ENCODE peak calls at places on chromosomes 4 and X, in five cellular contexts. V is HCT116, A is neural progenitor cell, D is H9, E is endothelial cell of umbilical vein. Y is an unnamed sample.

GRCh38 chrX:116824785-116825184 is 362.0 kb upstream of the CT83 start:
- DNase-seq in V (no peak), A (peak), D (no peak), E (no peak), Y (no peak)

GRCh38 chr4:37994569-37994968 is 34.4 kb downstream of the PTTG2 start:
- DNase-seq in V (no peak), D (no peak), E (no peak), A (peak), Y (no peak)

GRCh38 chr4:147313114-147313513 is 167.8 kb upstream of the EDNRA start:
- DNase-seq in E (no peak), A (no peak), D (no peak), V (no peak), Y (no peak)

GRCh38 chr4:110231869-110232268 is 33.5 kb upstream of the ELOVL6 start:
- DNase-seq in E (no peak), D (no peak), A (no peak), V (no peak), Y (peak)

GRCh38 chr4:38071801-38072567 is 111.8 kb downstream of the PTTG2 start:
- DNase-seq in V (no peak), D (no peak), E (no peak), A (no peak), Y (no peak)

GRCh38 chr4:80142396-80143304 is 54.7 kb upstream of the PRDM8 start:
- DNase-seq in A (no peak), D (no peak), E (peak), V (no peak), Y (no peak)

GRCh38 chr4:174217273-174218126 is 66.0 kb downstream of the FBXO8 start:
- DNase-seq in V (no peak), D (no peak), E (no peak), A (peak), Y (peak)

GRCh38 chrX:12494400-12495138 is 296.6 kb upstream of the PRPS2 start:
- DNase-seq in D (no peak), A (no peak), E (no peak), V (no peak), Y (no peak)

GRCh38 chr4:151753056-151753455 is 7.8 kb downstream of the GATB start:
- DNase-seq in E (no peak), D (no peak), A (no peak), V (no peak), Y (peak)

GRCh38 chrX:23901805-23902204 is 5.9 kb downstream of the APOO start:
- DNase-seq in A (peak), E (peak), D (peak), V (peak), Y (peak)

GRCh38 chr4:1003271-1004070 is 8.0 kb upstream of the FGFRL1 start:
- DNase-seq in A (peak), V (no peak), E (no peak), D (no peak), Y (no peak)

GRCh38 chr4:74032064-74032463 is 6.4 kb downstream of the CXCL3 start:
- DNase-seq in A (no peak), V (no peak), E (peak), D (no peak), Y (no peak)

GRCh38 chr4:76716658-76717057 is 181.3 kb downstream of the SOWAHB start:
- DNase-seq in A (no peak), D (no peak), E (no peak), V (no peak), Y (no peak)

GRCh38 chrX:103437147-103437873 is 61.0 kb downstream of the BEX3 start:
- DNase-seq in A (no peak), E (no peak), V (no peak), D (no peak), Y (no peak)

GRCh38 chrX:10656214-10656613 is 35.8 kb upstream of the MID1 start:
- DNase-seq in E (no peak), D (no peak), A (no peak), V (no peak), Y (no peak)

GRCh38 chr4:136241221-136241986 is 1290.9 kb downstream of the PCDH18 start:
- DNase-seq in A (peak), E (no peak), V (no peak), D (no peak), Y (peak)

GRCh38 chr4:71004281-71004851 is 10.9 kb downstream of the DCK start:
- DNase-seq in A (peak), D (peak), E (no peak), V (no peak), Y (no peak)

GRCh38 chrX:87621697-87622096 is 104.1 kb downstream of the KLHL4 start:
- DNase-seq in V (no peak), D (no peak), A (no peak), E (peak), Y (no peak)

GRCh38 chr4:109912706-109913621 is at the start of gene EGF:
- DNase-seq in V (no peak), A (peak), E (no peak), D (no peak), Y (peak)

GRCh38 chrX:107823456-107823855 is 2.2 kb upstream of the MID2 start:
- DNase-seq in A (no peak), E (peak), V (no peak), D (no peak), Y (peak)

GRCh38 chr4:27692098-27692679 is 831.5 kb downstream of the STIM2 start:
- DNase-seq in V (peak), E (peak), D (peak), A (peak), Y (peak)

GRCh38 chrX:154534526-154535322 is 11.9 kb downstream of the G6PD start:
- DNase-seq in V (peak), D (peak), E (peak), A (peak), Y (peak)
- H3K9ac ChIP-seq in V (peak), D (no peak), E (no peak), A (no peak), Y (no peak)

GRCh38 chrX:70289793-70290770 is at the start of the genes KIF4A and PDZD11:
- DNase-seq in A (peak), V (peak), E (peak), D (peak), Y (peak)

GRCh38 chrX:70289168-70289792 is 447 bp downstream of the PDZD11 start:
- DNase-seq in V (no peak), A (no peak), E (no peak), D (no peak), Y (no peak)

GRCh38 chrX:70292788-70293187 is 2.9 kb downstream of the KIF4A start:
- DNase-seq in D (no peak), E (peak), A (no peak), V (no peak), Y (no peak)

GRCh38 chrX:70293621-70294020 is 3.7 kb downstream of the KIF4A start:
- DNase-seq in V (no peak), D (no peak), A (no peak), E (no peak), Y (peak)
- H3K9ac ChIP-seq in V (no peak), D (no peak), A (no peak), E (no peak), Y (no peak)

GRCh38 chr4:106312377-106312776 is 3.6 kb downstream of the TBCK start:
- DNase-seq in E (no peak), V (no peak), D (no peak), A (no peak), Y (no peak)
- H3K9ac ChIP-seq in E (no peak), V (no peak), D (no peak), A (no peak), Y (no peak)

GRCh38 chr4:121697626-121698025 is 846 bp upstream of the ANXA5 start:
- DNase-seq in A (no peak), V (no peak), D (no peak), E (no peak), Y (no peak)

GRCh38 chr4:121696641-121697461 is at the start of gene ANXA5:
- DNase-seq in E (peak), V (peak), D (peak), A (peak), Y (peak)

GRCh38 chr4:121693450-121693849 is 3.3 kb downstream of the ANXA5 start:
- DNase-seq in V (no peak), E (no peak), A (no peak), D (no peak), Y (no peak)

GRCh38 chr4:121698119-121698732 is 1.4 kb upstream of the ANXA5 start:
- DNase-seq in A (no peak), V (no peak), E (no peak), D (no peak), Y (no peak)

GRCh38 chr4:121696140-121696640 is 590 bp downstream of the ANXA5 start:
- DNase-seq in V (no peak), E (peak), A (peak), D (no peak), Y (peak)
- H3K9ac ChIP-seq in V (peak), E (peak), A (peak), D (peak), Y (peak)

GRCh38 chrX:149858592-149858991 is 22.4 kb upstream of the MAGEA8 start:
- DNase-seq in E (no peak), V (no peak), A (no peak), D (no peak), Y (no peak)

GRCh38 chrX:149865390-149865789 is 15.6 kb upstream of the MAGEA8 start:
- DNase-seq in V (no peak), E (no peak), A (no peak), D (no peak), Y (no peak)

DNA sequence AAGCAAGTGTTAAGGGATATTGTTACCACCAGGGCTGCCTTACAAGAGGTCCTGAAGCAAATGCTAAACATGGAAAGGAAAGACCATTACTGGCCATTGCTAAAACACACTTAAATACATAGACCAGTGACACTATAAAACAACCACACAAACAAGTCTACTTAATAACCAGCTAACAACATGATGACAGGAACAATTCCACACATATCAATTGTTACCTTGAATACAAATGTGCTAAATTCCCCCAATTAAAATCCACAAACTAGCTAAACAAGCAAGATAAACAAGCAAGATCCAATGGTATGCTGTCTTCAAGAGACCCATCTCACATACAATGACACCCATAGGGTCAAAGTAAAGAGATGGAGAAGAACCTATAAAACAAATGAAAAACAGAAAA is 20.5 kb upstream of the MAGEA8 start:
- DNase-seq in D (no peak), A (no peak), V (no peak), E (no peak), Y (no peak)
- H3K9ac ChIP-seq in D (no peak), A (no peak), V (no peak), E (no peak), Y (no peak)

DNA sequence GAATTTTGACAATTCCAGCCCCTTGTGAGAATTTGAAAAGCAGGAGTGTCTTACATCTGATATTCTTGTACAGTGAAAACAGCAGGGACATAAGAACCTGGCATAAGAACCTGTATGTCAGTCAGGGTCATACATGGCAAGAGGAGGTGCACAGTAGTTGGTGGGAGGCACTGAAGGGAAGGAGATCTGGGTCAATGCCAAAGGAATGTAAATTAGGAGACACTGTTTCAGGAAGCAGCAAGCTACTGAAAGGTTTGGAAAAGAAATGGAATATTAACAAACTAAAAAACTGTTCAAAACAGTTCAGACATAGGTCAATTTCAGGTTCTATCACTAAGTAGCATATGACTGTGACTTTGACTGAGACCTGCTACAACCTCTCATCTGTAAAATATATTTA is 25.0 kb upstream of the SPP1 start:
- DNase-seq in A (no peak), V (no peak), D (no peak), E (no peak), Y (no peak)
- H3K9ac ChIP-seq in A (no peak), V (no peak), D (no peak), E (no peak), Y (no peak)

GRCh38 chr4:156962069-156962377 is 9.6 kb downstream of the PDGFC start:
- DNase-seq in E (no peak), D (no peak), V (no peak), A (no peak), Y (no peak)
- H3K9ac ChIP-seq in E (no peak), D (no peak), V (no peak), A (no peak), Y (no peak)

DNA sequence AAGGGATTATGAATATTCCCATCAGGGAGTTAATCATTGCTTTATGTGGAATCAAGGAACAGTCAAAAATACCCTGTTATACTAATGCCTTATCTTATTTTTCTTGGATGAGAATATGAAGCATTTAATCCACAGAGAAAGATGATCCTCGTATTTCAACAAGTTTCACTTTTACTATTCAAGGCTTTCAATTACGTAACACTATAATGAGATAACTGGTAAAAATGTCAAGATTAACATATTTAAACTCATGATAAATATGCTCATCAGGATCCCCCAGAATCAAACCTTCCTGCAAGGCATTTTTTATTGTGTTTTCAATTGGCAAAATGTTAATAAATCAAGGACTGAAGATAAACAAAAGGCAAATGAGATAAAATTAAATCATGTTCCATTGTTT is 5.1 kb downstream of the ZXDA start:
- DNase-seq in D (no peak), V (no peak), A (no peak), E (peak), Y (no peak)
- H3K9ac ChIP-seq in D (no peak), V (no peak), A (no peak), E (peak), Y (no peak)

GRCh38 chr4:6761540-6762243 is 20.8 kb upstream of the KIAA0232 start:
- DNase-seq in D (no peak), A (no peak), E (peak), V (no peak), Y (no peak)

GRCh38 chr4:6764976-6765620 is 17.4 kb upstream of the KIAA0232 start:
- DNase-seq in D (no peak), E (no peak), A (no peak), V (no peak), Y (no peak)

GRCh38 chr4:6763330-6763851 is 19.1 kb upstream of the KIAA0232 start:
- DNase-seq in D (no peak), V (no peak), A (no peak), E (no peak), Y (peak)

GRCh38 chr4:6760865-6761264 is 21.7 kb upstream of the KIAA0232 start:
- DNase-seq in A (no peak), V (no peak), E (no peak), D (no peak), Y (no peak)

DNA sequence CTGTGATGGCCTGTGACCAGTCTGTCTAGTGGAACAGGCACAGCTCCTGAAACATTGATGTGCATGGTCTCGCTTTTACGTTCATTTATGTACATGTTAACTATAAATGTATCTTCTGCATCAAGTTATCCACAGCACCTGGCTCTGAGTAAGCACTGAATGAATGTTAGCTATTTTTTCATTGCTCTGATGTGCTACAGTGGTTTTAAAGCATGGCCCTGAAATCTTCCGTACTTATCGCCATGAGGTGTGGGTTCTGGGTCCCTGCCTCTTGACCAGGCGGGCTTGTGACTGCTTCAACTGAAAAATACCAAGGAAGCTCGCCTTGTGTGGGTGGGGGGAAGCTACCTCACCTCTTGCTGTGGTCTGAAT is 20.3 kb upstream of the KIAA0232 start:
- DNase-seq in V (no peak), E (no peak), A (no peak), D (no peak), Y (no peak)
- H3K9ac ChIP-seq in V (no peak), E (no peak), A (no peak), D (no peak), Y (no peak)

DNA sequence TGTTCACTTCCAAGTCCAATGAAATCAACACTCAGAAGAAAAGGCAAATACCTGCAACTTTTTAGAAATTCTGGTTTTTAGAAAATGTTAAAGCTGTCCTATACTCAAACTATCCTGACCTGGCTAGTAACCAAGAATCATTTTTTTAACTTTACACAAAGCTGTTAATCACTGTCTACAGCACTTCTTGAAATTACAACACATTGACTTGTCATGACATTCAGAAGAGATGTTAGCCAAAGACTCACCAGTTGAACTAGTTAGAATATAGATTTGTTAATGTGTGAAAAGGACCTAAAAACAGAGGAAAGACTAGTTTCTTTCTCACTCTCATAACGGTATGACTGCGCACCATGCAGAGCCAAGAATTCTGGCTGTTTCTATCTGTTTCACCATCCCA is 98.8 kb downstream of the COX18 start:
- DNase-seq in A (no peak), E (no peak), D (no peak), V (no peak), Y (peak)
- H3K9ac ChIP-seq in A (no peak), E (no peak), D (no peak), V (no peak), Y (no peak)

Y was measured in mammary epithelial cell.